ENCODE peak calls at places on chromosomes 6 and 20, in five cellular contexts. One of them, this sample, is unnamed. For H3K4me1, the result is how much of the 10 kb centered on the place peaks cover.

GRCh38 chr6:24329451-24329850 is 28.4 kb downstream of the DCDC2 start:
- DNase-seq in lower lobe of right lung: no peak
- DNase-seq in neural progenitor cell: no peak
- DNase-seq in colonic mucosa: no peak
- DNase-seq in GM23338: no peak
- DNase-seq in this sample: no peak

GRCh38 chr6:137094411-137095008 is 49.7 kb upstream of the IL20RA start:
- DNase-seq in lower lobe of right lung: no peak
- DNase-seq in neural progenitor cell: peak
- DNase-seq in colonic mucosa: peak
- DNase-seq in GM23338: peak
- DNase-seq in this sample: peak

GRCh38 chr6:38078671-38079070 is 259.1 kb downstream of the ZFAND3 start:
- DNase-seq in lower lobe of right lung: no peak
- DNase-seq in neural progenitor cell: no peak
- DNase-seq in colonic mucosa: no peak
- DNase-seq in GM23338: no peak
- DNase-seq in this sample: no peak

GRCh38 chr6:136077834-136078576 is 172.1 kb downstream of the MTFR2 start:
- DNase-seq in lower lobe of right lung: no peak
- DNase-seq in neural progenitor cell: no peak
- DNase-seq in colonic mucosa: no peak
- DNase-seq in GM23338: no peak
- DNase-seq in this sample: no peak

GRCh38 chr6:157764346-157765068 is 58.5 kb upstream of the SNX9 start:
- DNase-seq in lower lobe of right lung: peak
- DNase-seq in neural progenitor cell: peak
- DNase-seq in colonic mucosa: peak
- DNase-seq in GM23338: no peak
- DNase-seq in this sample: peak

GRCh38 chr6:16257999-16258708 is 19.8 kb downstream of the GMPR start:
- DNase-seq in lower lobe of right lung: no peak
- DNase-seq in neural progenitor cell: no peak
- DNase-seq in colonic mucosa: no peak
- DNase-seq in GM23338: peak
- DNase-seq in this sample: no peak

GRCh38 chr6:120675886-120676285 is 658.4 kb downstream of the TBC1D32 start:
- DNase-seq in lower lobe of right lung: no peak
- DNase-seq in neural progenitor cell: no peak
- DNase-seq in colonic mucosa: no peak
- DNase-seq in GM23338: no peak
- DNase-seq in this sample: no peak

GRCh38 chr6:117414770-117415169 is 11.0 kb downstream of the ROS1 start:
- DNase-seq in lower lobe of right lung: no peak
- DNase-seq in neural progenitor cell: no peak
- DNase-seq in colonic mucosa: no peak
- DNase-seq in GM23338: peak
- DNase-seq in this sample: no peak

GRCh38 chr6:45327956-45328522 is at the start of gene RUNX2:
- DNase-seq in lower lobe of right lung: no peak
- DNase-seq in neural progenitor cell: no peak
- DNase-seq in colonic mucosa: no peak
- DNase-seq in GM23338: peak
- DNase-seq in this sample: no peak

GRCh38 chr6:20891161-20891560 is 356.9 kb downstream of the CDKAL1 start:
- DNase-seq in lower lobe of right lung: no peak
- DNase-seq in neural progenitor cell: no peak
- DNase-seq in colonic mucosa: no peak
- DNase-seq in GM23338: no peak
- DNase-seq in this sample: no peak

GRCh38 chr6:138188278-138188923 is 26.7 kb downstream of the ARFGEF3 start:
- DNase-seq in lower lobe of right lung: no peak
- DNase-seq in neural progenitor cell: no peak
- DNase-seq in colonic mucosa: peak
- DNase-seq in GM23338: no peak
- DNase-seq in this sample: peak

GRCh38 chr6:38783436-38784228 is 68.5 kb downstream of the DNAH8 start:
- DNase-seq in lower lobe of right lung: no peak
- DNase-seq in neural progenitor cell: peak
- DNase-seq in colonic mucosa: no peak
- DNase-seq in GM23338: peak
- DNase-seq in this sample: no peak

GRCh38 chr20:42864116-42864515 is 325.6 kb downstream of the PTPRT start:
- DNase-seq in lower lobe of right lung: no peak
- DNase-seq in neural progenitor cell: no peak
- DNase-seq in colonic mucosa: no peak
- DNase-seq in GM23338: no peak
- DNase-seq in this sample: no peak

GRCh38 chr6:137736048-137736846 is 130.8 kb upstream of the TNFAIP3 start:
- DNase-seq in lower lobe of right lung: no peak
- DNase-seq in neural progenitor cell: no peak
- DNase-seq in colonic mucosa: no peak
- DNase-seq in GM23338: no peak
- DNase-seq in this sample: no peak

GRCh38 chr20:12936524-12936923 is 72.2 kb upstream of the SPTLC3 start:
- DNase-seq in lower lobe of right lung: no peak
- DNase-seq in neural progenitor cell: no peak
- DNase-seq in colonic mucosa: no peak
- DNase-seq in GM23338: no peak
- DNase-seq in this sample: no peak

GRCh38 chr6:7723041-7723447 is 2.9 kb upstream of the BMP6 start:
- DNase-seq in lower lobe of right lung: peak
- DNase-seq in neural progenitor cell: peak
- DNase-seq in colonic mucosa: peak
- DNase-seq in GM23338: peak
- DNase-seq in this sample: peak

GRCh38 chr20:1503564-1504227 is 12.5 kb upstream of the SIRPB2 start:
- DNase-seq in lower lobe of right lung: peak
- DNase-seq in neural progenitor cell: peak
- DNase-seq in colonic mucosa: peak
- DNase-seq in GM23338: peak
- DNase-seq in this sample: peak

GRCh38 chr6:72857791-72858190 is 235.9 kb downstream of the KCNQ5 start:
- DNase-seq in lower lobe of right lung: no peak
- DNase-seq in neural progenitor cell: no peak
- DNase-seq in colonic mucosa: no peak
- DNase-seq in GM23338: no peak
- DNase-seq in this sample: no peak

GRCh38 chr6:127879685-127880084 is 21.2 kb downstream of the THEMIS start:
- DNase-seq in lower lobe of right lung: no peak
- DNase-seq in neural progenitor cell: peak
- DNase-seq in colonic mucosa: no peak
- DNase-seq in GM23338: peak
- DNase-seq in this sample: no peak

GRCh38 chr6:28137458-28138020 is 4.1 kb upstream of the ZKSCAN8 start:
- DNase-seq in lower lobe of right lung: no peak
- DNase-seq in neural progenitor cell: no peak
- DNase-seq in colonic mucosa: no peak
- DNase-seq in GM23338: no peak
- DNase-seq in this sample: no peak

GRCh38 chr6:18551228-18551627 is 164.1 kb downstream of the RNF144B start:
- DNase-seq in lower lobe of right lung: no peak
- DNase-seq in neural progenitor cell: no peak
- DNase-seq in colonic mucosa: no peak
- DNase-seq in GM23338: no peak
- DNase-seq in this sample: no peak

GRCh38 chr20:32040142-32040953 is 11.7 kb upstream of the HCK start:
- DNase-seq in lower lobe of right lung: peak
- DNase-seq in neural progenitor cell: no peak
- DNase-seq in colonic mucosa: no peak
- DNase-seq in GM23338: no peak
- DNase-seq in this sample: peak

GRCh38 chr6:31620586-31621319 is at the start of gene PRRC2A:
- DNase-seq in lower lobe of right lung: no peak
- DNase-seq in neural progenitor cell: peak
- DNase-seq in colonic mucosa: peak
- DNase-seq in GM23338: peak
- DNase-seq in this sample: peak

GRCh38 chr6:111210074-111210729 is 122.9 kb downstream of the SLC16A10 start:
- DNase-seq in lower lobe of right lung: no peak
- DNase-seq in neural progenitor cell: peak
- DNase-seq in colonic mucosa: no peak
- DNase-seq in GM23338: peak
- DNase-seq in this sample: no peak

GRCh38 chr6:161748535-161749386 is 474.9 kb upstream of the AGPAT4 start:
- DNase-seq in lower lobe of right lung: no peak
- DNase-seq in neural progenitor cell: peak
- DNase-seq in colonic mucosa: peak
- DNase-seq in GM23338: peak
- DNase-seq in this sample: peak

GRCh38 chr6:7183707-7184106 is 75.9 kb downstream of the RREB1 start:
- DNase-seq in lower lobe of right lung: no peak
- DNase-seq in neural progenitor cell: no peak
- DNase-seq in colonic mucosa: no peak
- DNase-seq in GM23338: no peak
- DNase-seq in this sample: no peak

GRCh38 chr20:44973053-44973452 is 6.7 kb downstream of the STK4 start:
- DNase-seq in lower lobe of right lung: no peak
- DNase-seq in neural progenitor cell: no peak
- DNase-seq in colonic mucosa: no peak
- DNase-seq in GM23338: no peak
- DNase-seq in this sample: no peak

GRCh38 chr6:36636283-36636682 is 42.1 kb downstream of the SRSF3 start:
- DNase-seq in lower lobe of right lung: no peak
- DNase-seq in neural progenitor cell: no peak
- DNase-seq in colonic mucosa: no peak
- DNase-seq in GM23338: no peak
- DNase-seq in this sample: no peak

GRCh38 chr6:36634317-36634716 is 40.2 kb downstream of the SRSF3 start:
- DNase-seq in lower lobe of right lung: no peak
- DNase-seq in neural progenitor cell: no peak
- DNase-seq in colonic mucosa: no peak
- DNase-seq in GM23338: no peak
- DNase-seq in this sample: no peak

GRCh38 chr6:36633370-36633769 is 39.2 kb downstream of the SRSF3 start:
- DNase-seq in lower lobe of right lung: no peak
- DNase-seq in neural progenitor cell: no peak
- DNase-seq in colonic mucosa: no peak
- DNase-seq in GM23338: no peak
- DNase-seq in this sample: no peak

GRCh38 chr6:36631326-36632046 is 37.3 kb downstream of the SRSF3 start:
- DNase-seq in lower lobe of right lung: peak
- DNase-seq in neural progenitor cell: no peak
- DNase-seq in colonic mucosa: no peak
- DNase-seq in GM23338: no peak
- DNase-seq in this sample: no peak

DNA sequence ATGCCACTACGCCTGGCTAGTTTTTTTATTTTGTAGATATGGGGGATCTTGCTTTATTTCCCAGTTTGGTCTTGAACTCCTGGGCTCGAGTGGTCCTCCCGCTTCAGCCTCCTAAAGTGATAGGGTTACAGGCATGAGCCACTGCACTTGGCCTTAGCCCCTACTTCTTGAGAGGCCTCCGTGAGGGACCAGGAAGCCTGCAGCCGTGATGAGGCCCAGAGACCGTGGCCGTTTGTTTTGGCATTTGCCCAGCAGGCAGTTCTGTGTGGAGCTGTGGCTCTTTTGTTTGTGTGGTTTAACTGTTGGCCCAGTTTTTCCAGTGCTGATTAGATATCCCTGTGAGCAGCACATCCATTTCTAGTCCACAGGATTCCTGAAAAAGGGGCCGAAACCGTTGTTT is 39.8 kb downstream of the SRSF3 start:
- DNase-seq in lower lobe of right lung: peak
- DNase-seq in neural progenitor cell: no peak
- DNase-seq in colonic mucosa: peak
- DNase-seq in GM23338: no peak
- DNase-seq in this sample: peak
- H3K27ac ChIP-seq in lower lobe of right lung: peak
- H3K27ac ChIP-seq in neural progenitor cell: no peak
- H3K27ac ChIP-seq in colonic mucosa: peak
- H3K27ac ChIP-seq in GM23338: no peak
- H3K27ac ChIP-seq in this sample: peak

GRCh38 chr6:52361347-52361944 is 505 bp upstream of the PAQR8 start:
- DNase-seq in lower lobe of right lung: peak
- DNase-seq in neural progenitor cell: no peak
- DNase-seq in colonic mucosa: peak
- DNase-seq in GM23338: peak
- DNase-seq in this sample: peak
- TF ChIP-seq CTCF in lower lobe of right lung: no peak
- TF ChIP-seq CTCF in neural progenitor cell: no peak
- TF ChIP-seq CTCF in colonic mucosa: no peak
- TF ChIP-seq CTCF in GM23338: no peak
- TF ChIP-seq CTCF in this sample: no peak

GRCh38 chr6:34046617-34047016 is 99.3 kb downstream of the GRM4 start:
- DNase-seq in lower lobe of right lung: no peak
- DNase-seq in neural progenitor cell: no peak
- DNase-seq in colonic mucosa: no peak
- DNase-seq in GM23338: no peak
- DNase-seq in this sample: no peak
- H3K4me1 ChIP-seq in lower lobe of right lung: under half
- H3K4me1 ChIP-seq in neural progenitor cell: under half
- H3K4me1 ChIP-seq in colonic mucosa: under half
- H3K4me1 ChIP-seq in GM23338: under half
- H3K4me1 ChIP-seq in this sample: under half

GRCh38 chr20:61743606-61744005 is 322.1 kb downstream of the TAF4 start:
- DNase-seq in lower lobe of right lung: peak
- DNase-seq in neural progenitor cell: no peak
- DNase-seq in colonic mucosa: no peak
- DNase-seq in GM23338: no peak
- DNase-seq in this sample: no peak

GRCh38 chr20:61746781-61747180 is 318.9 kb downstream of the TAF4 start:
- DNase-seq in lower lobe of right lung: peak
- DNase-seq in neural progenitor cell: no peak
- DNase-seq in colonic mucosa: no peak
- DNase-seq in GM23338: no peak
- DNase-seq in this sample: no peak

GRCh38 chr20:61744691-61745396 is 320.8 kb downstream of the TAF4 start:
- DNase-seq in lower lobe of right lung: peak
- DNase-seq in neural progenitor cell: no peak
- DNase-seq in colonic mucosa: no peak
- DNase-seq in GM23338: no peak
- DNase-seq in this sample: no peak

GRCh38 chr20:61746147-61746646 is 319.5 kb downstream of the TAF4 start:
- DNase-seq in lower lobe of right lung: peak
- DNase-seq in neural progenitor cell: no peak
- DNase-seq in colonic mucosa: no peak
- DNase-seq in GM23338: no peak
- DNase-seq in this sample: no peak

DNA sequence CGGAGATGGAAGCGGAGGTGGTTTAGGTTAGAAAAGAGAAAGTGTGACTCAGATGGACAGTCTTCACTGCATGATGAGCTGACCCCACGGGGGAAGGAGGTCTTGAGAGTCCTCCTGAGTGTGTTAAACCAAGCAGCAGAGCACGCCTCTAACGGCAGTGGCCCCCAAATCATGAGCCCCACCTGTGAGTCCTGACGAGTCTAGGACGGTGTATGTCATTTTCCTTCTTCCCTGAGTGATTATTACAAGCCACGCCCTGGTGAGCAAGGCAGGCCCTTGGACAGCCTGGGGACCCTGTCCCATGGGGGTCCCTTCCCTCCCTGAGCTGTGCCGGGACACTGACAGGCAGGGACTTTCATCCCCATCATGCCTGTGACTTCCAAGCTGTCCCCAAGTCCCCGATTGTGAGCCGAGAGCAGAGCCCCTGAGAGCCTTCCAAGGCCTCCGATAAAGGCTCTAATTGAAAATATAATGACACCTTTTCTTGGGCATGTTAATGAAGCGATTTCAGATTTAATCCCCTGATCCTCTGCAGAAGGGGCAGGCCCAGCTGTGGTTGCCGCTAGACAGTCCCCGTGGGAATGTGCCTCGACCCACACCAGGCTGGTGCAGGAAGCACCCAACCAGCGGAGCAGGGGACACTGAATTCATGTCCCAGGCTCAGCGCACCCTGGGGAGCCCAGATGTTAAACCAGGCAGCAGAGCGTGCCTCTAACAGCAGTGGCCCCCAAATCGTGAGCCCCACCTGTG is 320.1 kb downstream of the TAF4 start:
- DNase-seq in lower lobe of right lung: peak
- DNase-seq in neural progenitor cell: no peak
- DNase-seq in colonic mucosa: no peak
- DNase-seq in GM23338: no peak
- DNase-seq in this sample: no peak
- H3K27ac ChIP-seq in lower lobe of right lung: no peak
- H3K27ac ChIP-seq in neural progenitor cell: no peak
- H3K27ac ChIP-seq in colonic mucosa: no peak
- H3K27ac ChIP-seq in GM23338: no peak
- H3K27ac ChIP-seq in this sample: no peak

This sample was measured in transverse colon.